ENCODE peak calls at places on chromosomes 4 and X, in seven cellular contexts. One of them, this sample, is unnamed.

GRCh38 chrX:44742480-44743155 is 101.2 kb upstream of the DUSP21 start:
- DNase-seq in Right ventricle myocardium superior: no peak
- DNase-seq in GM10248: no peak
- DNase-seq in CD4-positive, alpha-beta memory T cell: no peak
- DNase-seq in stimulated activated CD4-positive, alpha-beta T cell treated with anti-CD3 and anti-CD28 coated beads, Interleukin-12 subunit alpha, Interleukin-12 subunit beta, amount 100 ng/mL, for 4 hours: no peak
- DNase-seq in cardiac fibroblast: no peak
- DNase-seq in T-helper 9 cell: no peak
- DNase-seq in this sample: no peak

GRCh38 chrX:85994787-85995186 is 52.6 kb downstream of the CHM start:
- DNase-seq in Right ventricle myocardium superior: no peak
- DNase-seq in stimulated activated CD4-positive, alpha-beta T cell treated with anti-CD3 and anti-CD28 coated beads, Interleukin-12 subunit alpha, Interleukin-12 subunit beta, amount 100 ng/mL, for 4 hours: no peak
- DNase-seq in T-helper 9 cell: no peak
- DNase-seq in cardiac fibroblast: no peak
- DNase-seq in GM10248: no peak
- DNase-seq in CD4-positive, alpha-beta memory T cell: no peak
- DNase-seq in this sample: peak

GRCh38 chr4:38609614-38610013 is 54.4 kb upstream of the KLF3 start:
- DNase-seq in cardiac fibroblast: no peak
- DNase-seq in stimulated activated CD4-positive, alpha-beta T cell treated with anti-CD3 and anti-CD28 coated beads, Interleukin-12 subunit alpha, Interleukin-12 subunit beta, amount 100 ng/mL, for 4 hours: no peak
- DNase-seq in T-helper 9 cell: no peak
- DNase-seq in CD4-positive, alpha-beta memory T cell: no peak
- DNase-seq in Right ventricle myocardium superior: no peak
- DNase-seq in GM10248: no peak
- DNase-seq in this sample: no peak

GRCh38 chrX:68079961-68080360 is 353.3 kb downstream of the OPHN1 start:
- DNase-seq in T-helper 9 cell: no peak
- DNase-seq in Right ventricle myocardium superior: no peak
- DNase-seq in CD4-positive, alpha-beta memory T cell: no peak
- DNase-seq in GM10248: no peak
- DNase-seq in cardiac fibroblast: peak
- DNase-seq in stimulated activated CD4-positive, alpha-beta T cell treated with anti-CD3 and anti-CD28 coated beads, Interleukin-12 subunit alpha, Interleukin-12 subunit beta, amount 100 ng/mL, for 4 hours: no peak
- DNase-seq in this sample: peak

GRCh38 chrX:41086627-41086932 is 1.3 kb downstream of the USP9X start:
- DNase-seq in T-helper 9 cell: no peak
- DNase-seq in stimulated activated CD4-positive, alpha-beta T cell treated with anti-CD3 and anti-CD28 coated beads, Interleukin-12 subunit alpha, Interleukin-12 subunit beta, amount 100 ng/mL, for 4 hours: no peak
- DNase-seq in cardiac fibroblast: no peak
- DNase-seq in GM10248: no peak
- DNase-seq in CD4-positive, alpha-beta memory T cell: no peak
- DNase-seq in Right ventricle myocardium superior: no peak
- DNase-seq in this sample: no peak

GRCh38 chr4:150094676-150095075 is 16.4 kb downstream of the DCLK2 start:
- DNase-seq in CD4-positive, alpha-beta memory T cell: no peak
- DNase-seq in Right ventricle myocardium superior: no peak
- DNase-seq in T-helper 9 cell: no peak
- DNase-seq in stimulated activated CD4-positive, alpha-beta T cell treated with anti-CD3 and anti-CD28 coated beads, Interleukin-12 subunit alpha, Interleukin-12 subunit beta, amount 100 ng/mL, for 4 hours: no peak
- DNase-seq in GM10248: no peak
- DNase-seq in cardiac fibroblast: no peak
- DNase-seq in this sample: no peak

GRCh38 chrX:1903380-1903935 is 288.6 kb downstream of the ASMT start:
- DNase-seq in stimulated activated CD4-positive, alpha-beta T cell treated with anti-CD3 and anti-CD28 coated beads, Interleukin-12 subunit alpha, Interleukin-12 subunit beta, amount 100 ng/mL, for 4 hours: no peak
- DNase-seq in CD4-positive, alpha-beta memory T cell: no peak
- DNase-seq in Right ventricle myocardium superior: no peak
- DNase-seq in GM10248: no peak
- DNase-seq in cardiac fibroblast: peak
- DNase-seq in T-helper 9 cell: no peak
- DNase-seq in this sample: peak

GRCh38 chr4:62014982-62015739 is 815.0 kb downstream of the ADGRL3 start:
- DNase-seq in cardiac fibroblast: peak
- DNase-seq in CD4-positive, alpha-beta memory T cell: no peak
- DNase-seq in T-helper 9 cell: no peak
- DNase-seq in stimulated activated CD4-positive, alpha-beta T cell treated with anti-CD3 and anti-CD28 coated beads, Interleukin-12 subunit alpha, Interleukin-12 subunit beta, amount 100 ng/mL, for 4 hours: no peak
- DNase-seq in GM10248: no peak
- DNase-seq in Right ventricle myocardium superior: no peak
- DNase-seq in this sample: no peak

GRCh38 chr4:24862073-24862751 is 50.6 kb downstream of the CCDC149 start:
- DNase-seq in CD4-positive, alpha-beta memory T cell: no peak
- DNase-seq in Right ventricle myocardium superior: no peak
- DNase-seq in GM10248: no peak
- DNase-seq in stimulated activated CD4-positive, alpha-beta T cell treated with anti-CD3 and anti-CD28 coated beads, Interleukin-12 subunit alpha, Interleukin-12 subunit beta, amount 100 ng/mL, for 4 hours: no peak
- DNase-seq in cardiac fibroblast: no peak
- DNase-seq in T-helper 9 cell: no peak
- DNase-seq in this sample: no peak

GRCh38 chr4:123579961-123580360 is 183.4 kb downstream of the SPRY1 start:
- DNase-seq in Right ventricle myocardium superior: no peak
- DNase-seq in stimulated activated CD4-positive, alpha-beta T cell treated with anti-CD3 and anti-CD28 coated beads, Interleukin-12 subunit alpha, Interleukin-12 subunit beta, amount 100 ng/mL, for 4 hours: no peak
- DNase-seq in T-helper 9 cell: no peak
- DNase-seq in GM10248: no peak
- DNase-seq in cardiac fibroblast: peak
- DNase-seq in CD4-positive, alpha-beta memory T cell: no peak
- DNase-seq in this sample: no peak

GRCh38 chrX:13719192-13719856 is 15.1 kb downstream of the TRAPPC2 start:
- DNase-seq in Right ventricle myocardium superior: no peak
- DNase-seq in CD4-positive, alpha-beta memory T cell: no peak
- DNase-seq in GM10248: no peak
- DNase-seq in stimulated activated CD4-positive, alpha-beta T cell treated with anti-CD3 and anti-CD28 coated beads, Interleukin-12 subunit alpha, Interleukin-12 subunit beta, amount 100 ng/mL, for 4 hours: no peak
- DNase-seq in T-helper 9 cell: no peak
- DNase-seq in cardiac fibroblast: peak
- DNase-seq in this sample: peak

GRCh38 chrX:120334137-120334536 is 22.9 kb upstream of the TMEM255A start:
- DNase-seq in stimulated activated CD4-positive, alpha-beta T cell treated with anti-CD3 and anti-CD28 coated beads, Interleukin-12 subunit alpha, Interleukin-12 subunit beta, amount 100 ng/mL, for 4 hours: no peak
- DNase-seq in cardiac fibroblast: no peak
- DNase-seq in CD4-positive, alpha-beta memory T cell: no peak
- DNase-seq in GM10248: no peak
- DNase-seq in Right ventricle myocardium superior: no peak
- DNase-seq in T-helper 9 cell: no peak
- DNase-seq in this sample: no peak

GRCh38 chr4:16083217-16084191 is at the start of gene PROM1:
- DNase-seq in Right ventricle myocardium superior: no peak
- DNase-seq in GM10248: no peak
- DNase-seq in cardiac fibroblast: no peak
- DNase-seq in CD4-positive, alpha-beta memory T cell: no peak
- DNase-seq in T-helper 9 cell: no peak
- DNase-seq in stimulated activated CD4-positive, alpha-beta T cell treated with anti-CD3 and anti-CD28 coated beads, Interleukin-12 subunit alpha, Interleukin-12 subunit beta, amount 100 ng/mL, for 4 hours: peak
- DNase-seq in this sample: no peak

GRCh38 chr4:166435449-166435848 is 562.4 kb downstream of the TLL1 start:
- DNase-seq in stimulated activated CD4-positive, alpha-beta T cell treated with anti-CD3 and anti-CD28 coated beads, Interleukin-12 subunit alpha, Interleukin-12 subunit beta, amount 100 ng/mL, for 4 hours: no peak
- DNase-seq in CD4-positive, alpha-beta memory T cell: no peak
- DNase-seq in T-helper 9 cell: no peak
- DNase-seq in GM10248: no peak
- DNase-seq in cardiac fibroblast: peak
- DNase-seq in Right ventricle myocardium superior: no peak
- DNase-seq in this sample: peak

GRCh38 chr4:158965208-158965607 is 137.7 kb upstream of the RAPGEF2 start:
- DNase-seq in cardiac fibroblast: no peak
- DNase-seq in Right ventricle myocardium superior: no peak
- DNase-seq in CD4-positive, alpha-beta memory T cell: no peak
- DNase-seq in stimulated activated CD4-positive, alpha-beta T cell treated with anti-CD3 and anti-CD28 coated beads, Interleukin-12 subunit alpha, Interleukin-12 subunit beta, amount 100 ng/mL, for 4 hours: no peak
- DNase-seq in T-helper 9 cell: no peak
- DNase-seq in GM10248: no peak
- DNase-seq in this sample: no peak

GRCh38 chrX:75067931-75068330 is 88.2 kb downstream of the ABCB7 start:
- DNase-seq in CD4-positive, alpha-beta memory T cell: no peak
- DNase-seq in cardiac fibroblast: peak
- DNase-seq in Right ventricle myocardium superior: no peak
- DNase-seq in stimulated activated CD4-positive, alpha-beta T cell treated with anti-CD3 and anti-CD28 coated beads, Interleukin-12 subunit alpha, Interleukin-12 subunit beta, amount 100 ng/mL, for 4 hours: no peak
- DNase-seq in T-helper 9 cell: no peak
- DNase-seq in GM10248: no peak
- DNase-seq in this sample: peak

GRCh38 chr4:140757220-140757607 is 1.0 kb upstream of the TBC1D9 start:
- DNase-seq in Right ventricle myocardium superior: no peak
- DNase-seq in T-helper 9 cell: no peak
- DNase-seq in CD4-positive, alpha-beta memory T cell: no peak
- DNase-seq in cardiac fibroblast: no peak
- DNase-seq in GM10248: no peak
- DNase-seq in stimulated activated CD4-positive, alpha-beta T cell treated with anti-CD3 and anti-CD28 coated beads, Interleukin-12 subunit alpha, Interleukin-12 subunit beta, amount 100 ng/mL, for 4 hours: no peak
- DNase-seq in this sample: no peak

GRCh38 chrX:37644381-37645305 is 40.9 kb upstream of the XK start:
- DNase-seq in cardiac fibroblast: no peak
- DNase-seq in stimulated activated CD4-positive, alpha-beta T cell treated with anti-CD3 and anti-CD28 coated beads, Interleukin-12 subunit alpha, Interleukin-12 subunit beta, amount 100 ng/mL, for 4 hours: no peak
- DNase-seq in Right ventricle myocardium superior: no peak
- DNase-seq in CD4-positive, alpha-beta memory T cell: no peak
- DNase-seq in T-helper 9 cell: no peak
- DNase-seq in GM10248: no peak
- DNase-seq in this sample: no peak

GRCh38 chrX:119482497-119483480 is 14.5 kb downstream of the SLC25A5 start:
- DNase-seq in T-helper 9 cell: peak
- DNase-seq in Right ventricle myocardium superior: peak
- DNase-seq in cardiac fibroblast: peak
- DNase-seq in GM10248: peak
- DNase-seq in stimulated activated CD4-positive, alpha-beta T cell treated with anti-CD3 and anti-CD28 coated beads, Interleukin-12 subunit alpha, Interleukin-12 subunit beta, amount 100 ng/mL, for 4 hours: peak
- DNase-seq in CD4-positive, alpha-beta memory T cell: peak
- DNase-seq in this sample: peak

GRCh38 chr4:150002561-150002960 is 75.7 kb upstream of the DCLK2 start:
- DNase-seq in cardiac fibroblast: peak
- DNase-seq in CD4-positive, alpha-beta memory T cell: no peak
- DNase-seq in GM10248: no peak
- DNase-seq in Right ventricle myocardium superior: no peak
- DNase-seq in T-helper 9 cell: no peak
- DNase-seq in stimulated activated CD4-positive, alpha-beta T cell treated with anti-CD3 and anti-CD28 coated beads, Interleukin-12 subunit alpha, Interleukin-12 subunit beta, amount 100 ng/mL, for 4 hours: no peak
- DNase-seq in this sample: peak

GRCh38 chr4:56575820-56576429 is 70.3 kb downstream of the ARL9 start:
- DNase-seq in Right ventricle myocardium superior: no peak
- DNase-seq in CD4-positive, alpha-beta memory T cell: no peak
- DNase-seq in T-helper 9 cell: no peak
- DNase-seq in cardiac fibroblast: peak
- DNase-seq in GM10248: peak
- DNase-seq in stimulated activated CD4-positive, alpha-beta T cell treated with anti-CD3 and anti-CD28 coated beads, Interleukin-12 subunit alpha, Interleukin-12 subunit beta, amount 100 ng/mL, for 4 hours: no peak
- DNase-seq in this sample: peak

GRCh38 chr4:112140536-112140935 is 4.7 kb upstream of the FAM241A start:
- DNase-seq in Right ventricle myocardium superior: no peak
- DNase-seq in stimulated activated CD4-positive, alpha-beta T cell treated with anti-CD3 and anti-CD28 coated beads, Interleukin-12 subunit alpha, Interleukin-12 subunit beta, amount 100 ng/mL, for 4 hours: no peak
- DNase-seq in cardiac fibroblast: peak
- DNase-seq in T-helper 9 cell: no peak
- DNase-seq in GM10248: no peak
- DNase-seq in CD4-positive, alpha-beta memory T cell: no peak
- DNase-seq in this sample: peak

GRCh38 chrX:140572724-140573123 is 67.9 kb upstream of the SOX3 start:
- DNase-seq in stimulated activated CD4-positive, alpha-beta T cell treated with anti-CD3 and anti-CD28 coated beads, Interleukin-12 subunit alpha, Interleukin-12 subunit beta, amount 100 ng/mL, for 4 hours: no peak
- DNase-seq in T-helper 9 cell: no peak
- DNase-seq in GM10248: peak
- DNase-seq in CD4-positive, alpha-beta memory T cell: no peak
- DNase-seq in cardiac fibroblast: peak
- DNase-seq in Right ventricle myocardium superior: no peak
- DNase-seq in this sample: peak

GRCh38 chr4:159137176-159137575 is 34.3 kb downstream of the RAPGEF2 start:
- DNase-seq in CD4-positive, alpha-beta memory T cell: no peak
- DNase-seq in stimulated activated CD4-positive, alpha-beta T cell treated with anti-CD3 and anti-CD28 coated beads, Interleukin-12 subunit alpha, Interleukin-12 subunit beta, amount 100 ng/mL, for 4 hours: no peak
- DNase-seq in Right ventricle myocardium superior: no peak
- DNase-seq in GM10248: no peak
- DNase-seq in T-helper 9 cell: no peak
- DNase-seq in cardiac fibroblast: no peak
- DNase-seq in this sample: no peak

GRCh38 chr4:110062166-110062565 is 136.2 kb downstream of the ELOVL6 start:
- DNase-seq in Right ventricle myocardium superior: no peak
- DNase-seq in stimulated activated CD4-positive, alpha-beta T cell treated with anti-CD3 and anti-CD28 coated beads, Interleukin-12 subunit alpha, Interleukin-12 subunit beta, amount 100 ng/mL, for 4 hours: no peak
- DNase-seq in GM10248: no peak
- DNase-seq in cardiac fibroblast: no peak
- DNase-seq in T-helper 9 cell: no peak
- DNase-seq in CD4-positive, alpha-beta memory T cell: no peak
- DNase-seq in this sample: no peak

GRCh38 chrX:51931761-51932160 is 38.3 kb downstream of the MAGED1 start:
- DNase-seq in Right ventricle myocardium superior: no peak
- DNase-seq in GM10248: no peak
- DNase-seq in stimulated activated CD4-positive, alpha-beta T cell treated with anti-CD3 and anti-CD28 coated beads, Interleukin-12 subunit alpha, Interleukin-12 subunit beta, amount 100 ng/mL, for 4 hours: no peak
- DNase-seq in CD4-positive, alpha-beta memory T cell: no peak
- DNase-seq in T-helper 9 cell: no peak
- DNase-seq in cardiac fibroblast: no peak
- DNase-seq in this sample: no peak

GRCh38 chrX:37000140-37000539 is 8.0 kb upstream of the FAM47C start:
- DNase-seq in GM10248: no peak
- DNase-seq in T-helper 9 cell: no peak
- DNase-seq in cardiac fibroblast: no peak
- DNase-seq in Right ventricle myocardium superior: no peak
- DNase-seq in stimulated activated CD4-positive, alpha-beta T cell treated with anti-CD3 and anti-CD28 coated beads, Interleukin-12 subunit alpha, Interleukin-12 subunit beta, amount 100 ng/mL, for 4 hours: no peak
- DNase-seq in CD4-positive, alpha-beta memory T cell: no peak
- DNase-seq in this sample: no peak

GRCh38 chrX:42248226-42248625 is 324.9 kb upstream of the CASK start:
- DNase-seq in GM10248: no peak
- DNase-seq in stimulated activated CD4-positive, alpha-beta T cell treated with anti-CD3 and anti-CD28 coated beads, Interleukin-12 subunit alpha, Interleukin-12 subunit beta, amount 100 ng/mL, for 4 hours: no peak
- DNase-seq in CD4-positive, alpha-beta memory T cell: no peak
- DNase-seq in cardiac fibroblast: no peak
- DNase-seq in T-helper 9 cell: no peak
- DNase-seq in Right ventricle myocardium superior: no peak
- DNase-seq in this sample: no peak